ENCODE peak calls at places on chromosomes 12 and 14, in four cellular contexts. Y is ELR, P is mucosa of gallbladder, C is SW480. M is an unnamed sample.

GRCh38 chr14:69008411-69008810 is 29.3 kb upstream of the ACTN1 start:
- DNase-seq in C (no peak), Y (no peak), P (no peak), M (no peak)

GRCh38 chr12:132824053-132824452 is 4.6 kb downstream of the GOLGA3 start:
- DNase-seq in Y (peak), P (no peak), C (no peak), M (no peak)

GRCh38 chr14:85622106-85622505 is 92.2 kb downstream of the FLRT2 start:
- DNase-seq in C (no peak), Y (no peak), P (no peak), M (no peak)

GRCh38 chr12:14950421-14950820 is 11.0 kb downstream of the ARHGDIB start:
- DNase-seq in P (no peak), Y (no peak), C (no peak), M (no peak)

GRCh38 chr12:7289743-7290142 is 14.1 kb upstream of the ACSM4 start:
- DNase-seq in Y (peak), C (no peak), P (no peak), M (no peak)

GRCh38 chr12:6919588-6919987 is 5.2 kb downstream of the ENO2 start:
- DNase-seq in Y (no peak), P (no peak), C (no peak), M (no peak)

GRCh38 chr12:124730455-124730932 is 133.2 kb downstream of the SCARB1 start:
- DNase-seq in Y (no peak), P (peak), C (no peak), M (no peak)

GRCh38 chr14:99575043-99576023 is 28.7 kb downstream of the CCDC85C start:
- DNase-seq in C (peak), P (peak), Y (peak), M (peak)

GRCh38 chr14:48937796-48938195 is 648.4 kb downstream of the RPS29 start:
- DNase-seq in P (no peak), Y (no peak), C (no peak), M (no peak)

GRCh38 chr14:32692441-32692840 is 246.2 kb upstream of the NPAS3 start:
- DNase-seq in P (no peak), Y (no peak), C (no peak), M (no peak)

GRCh38 chr12:25256826-25257225 is 6.1 kb upstream of the KRAS start:
- DNase-seq in P (no peak), Y (no peak), C (no peak), M (no peak)

GRCh38 chr12:21941522-21942376 is 523 bp upstream of the ABCC9 start:
- DNase-seq in P (peak), Y (peak), C (no peak), M (no peak)

GRCh38 chr14:52268191-52269061 is 928 bp downstream of the PTGDR start:
- DNase-seq in P (no peak), C (no peak), Y (no peak), M (no peak)